ENCODE peak calls at places on chromosomes 7 and 10, in five cellular contexts. P is kidney, D is HuH-7.5, Y is SW 1271, A is NCI-H2081. X is an unnamed sample.

GRCh38 chr7:31816810-31817209 is 129.8 kb downstream of the PPP1R17 start:
- DNase-seq in P (no peak), D (no peak), Y (no peak), A (no peak), X (no peak)

GRCh38 chr10:7417103-7417623 is 6.3 kb upstream of the SFMBT2 start:
- DNase-seq in P (no peak), D (no peak), Y (peak), A (no peak), X (peak)

GRCh38 chr7:140723002-140723401 is 26.5 kb downstream of the NDUFB2 start:
- DNase-seq in P (no peak), D (no peak), Y (no peak), A (no peak), X (no peak)

GRCh38 chr7:24764972-24765744 is 7.9 kb upstream of the GSDME start:
- DNase-seq in P (no peak), D (no peak), Y (no peak), A (no peak), X (no peak)

GRCh38 chr7:1531263-1531978 is 919 bp downstream of the MAFK start:
- DNase-seq in P (peak), D (peak), Y (no peak), A (no peak), X (no peak)

GRCh38 chr7:116357776-116358670 is 141.5 kb upstream of the CAV2 start:
- DNase-seq in P (no peak), D (no peak), Y (peak), A (no peak), X (no peak)

GRCh38 chr7:47771301-47771989 is 176.8 kb downstream of the PKD1L1 start:
- DNase-seq in P (no peak), D (no peak), Y (no peak), A (no peak), X (no peak)

GRCh38 chr7:3229904-3230470 is 71.1 kb upstream of the SDK1 start:
- DNase-seq in P (no peak), D (no peak), Y (no peak), A (no peak), X (no peak)

GRCh38 chr10:63713191-63714144 is 192.3 kb downstream of the REEP3 start:
- DNase-seq in P (peak), D (no peak), Y (no peak), A (peak), X (no peak)

GRCh38 chr7:106022193-106022821 is 59.2 kb downstream of the CDHR3 start:
- DNase-seq in P (no peak), D (no peak), Y (no peak), A (no peak), X (no peak)

GRCh38 chr10:52420656-52421055 is 106.6 kb downstream of the DKK1 start:
- DNase-seq in P (no peak), D (no peak), Y (no peak), A (no peak), X (no peak)

GRCh38 chr7:105454921-105455320 is 66.2 kb upstream of the SRPK2 start:
- DNase-seq in P (no peak), D (no peak), Y (no peak), A (no peak), X (no peak)

GRCh38 chr10:88116491-88116890 is 253.1 kb downstream of the PTEN start:
- DNase-seq in P (no peak), D (no peak), Y (no peak), A (no peak), X (no peak)

GRCh38 chr7:39733881-39734571 is 110.7 kb downstream of the RALA start:
- DNase-seq in P (no peak), D (no peak), Y (peak), A (no peak), X (no peak)

GRCh38 chr7:129951076-129952011 is 1.4 kb downstream of the UBE2H start:
- DNase-seq in P (peak), D (no peak), Y (peak), A (no peak), X (no peak)

GRCh38 chr10:101062231-101063161 is 707 bp downstream of the KAZALD1 start:
- DNase-seq in P (peak), D (peak), Y (peak), A (no peak), X (no peak)

GRCh38 chr7:158687406-158687805 is 17.2 kb downstream of the NCAPG2 start:
- DNase-seq in P (no peak), D (no peak), Y (no peak), A (no peak), X (no peak)

GRCh38 chr7:2760098-2760889 is 72.3 kb downstream of the AMZ1 start:
- DNase-seq in P (peak), D (peak), Y (peak), A (no peak), X (no peak)

GRCh38 chr10:33365871-33366411 is 31.5 kb upstream of the NRP1 start:
- DNase-seq in P (no peak), D (no peak), Y (peak), A (no peak), X (peak)

GRCh38 chr10:94103902-94104301 is 110.2 kb downstream of the PLCE1 start:
- DNase-seq in P (no peak), D (no peak), Y (no peak), A (no peak), X (peak)

GRCh38 chr10:74206727-74207126 is 55.7 kb downstream of the ADK start:
- DNase-seq in P (no peak), D (no peak), Y (no peak), A (peak), X (no peak)

GRCh38 chr7:156143683-156144082 is 331.4 kb upstream of the SHH start:
- DNase-seq in P (peak), D (no peak), Y (no peak), A (no peak), X (no peak)

GRCh38 chr7:105376901-105377533 is 11.7 kb downstream of the SRPK2 start:
- DNase-seq in P (no peak), D (no peak), Y (no peak), A (no peak), X (no peak)

GRCh38 chr7:44215531-44215930 is 14.8 kb downstream of the YKT6 start:
- DNase-seq in P (peak), D (no peak), Y (no peak), A (no peak), X (no peak)

GRCh38 chr10:76352300-76352699 is 920.9 kb downstream of the LRMDA start:
- DNase-seq in P (no peak), D (no peak), Y (peak), A (no peak), X (peak)

GRCh38 chr7:38057829-38058228 is 120.2 kb upstream of the STARD3NL start:
- DNase-seq in P (no peak), D (no peak), Y (no peak), A (no peak), X (no peak)

GRCh38 chr7:10672186-10672585 is 301.5 kb upstream of the PHF14 start:
- DNase-seq in P (peak), D (no peak), Y (no peak), A (no peak), X (no peak)

GRCh38 chr10:26503911-26504310 is 65.8 kb downstream of the APBB1IP start:
- DNase-seq in P (no peak), D (no peak), Y (no peak), A (no peak), X (no peak)

GRCh38 chr7:75762350-75762917 is 9.6 kb downstream of the CCL26 start:
- DNase-seq in P (no peak), D (peak), Y (peak), A (peak), X (peak)

GRCh38 chr10:21985541-21985940 is 18.0 kb downstream of the DNAJC1 start:
- DNase-seq in P (no peak), D (no peak), Y (no peak), A (no peak), X (no peak)

GRCh38 chr7:323410-323809 is 33.4 kb downstream of the FOXL3 start:
- DNase-seq in P (no peak), D (no peak), Y (no peak), A (no peak), X (no peak)

GRCh38 chr10:8238989-8239388 is 184.5 kb downstream of the GATA3 start:
- DNase-seq in P (no peak), D (no peak), Y (no peak), A (no peak), X (no peak)

X was measured in AG09309.